ENCODE peak calls at places on chromosome 4, in six cellular contexts. One of them, this sample, is unnamed.

GRCh38 chr4:101670897-101671296 is 119.6 kb upstream of the BANK1 start:
- DNase-seq in central memory CD4-positive, alpha-beta T cell: no peak
- DNase-seq in T-helper 1 cell: no peak
- DNase-seq in NK-92 treated with Interleukin-12 subunit alpha and Interleukin-12 subunit beta, amount 100 ng/mL, for 24 hours: no peak
- DNase-seq in M059J: no peak
- DNase-seq in transverse colon: no peak
- DNase-seq in this sample: no peak

GRCh38 chr4:59612235-59612634 is 1587.9 kb upstream of the ADGRL3 start:
- DNase-seq in M059J: peak; percentile 2
- DNase-seq in NK-92 treated with Interleukin-12 subunit alpha and Interleukin-12 subunit beta, amount 100 ng/mL, for 24 hours: no peak
- DNase-seq in transverse colon: no peak
- DNase-seq in central memory CD4-positive, alpha-beta T cell: no peak
- DNase-seq in T-helper 1 cell: no peak
- DNase-seq in this sample: no peak

GRCh38 chr4:622996-623913 is 2.1 kb upstream of the PDE6B start:
- DNase-seq in transverse colon: no peak
- DNase-seq in NK-92 treated with Interleukin-12 subunit alpha and Interleukin-12 subunit beta, amount 100 ng/mL, for 24 hours: no peak
- DNase-seq in M059J: no peak
- DNase-seq in central memory CD4-positive, alpha-beta T cell: no peak
- DNase-seq in T-helper 1 cell: no peak
- DNase-seq in this sample: no peak

GRCh38 chr4:87540176-87541058 is 11.2 kb upstream of the SPARCL1 start:
- DNase-seq in T-helper 1 cell: no peak
- DNase-seq in M059J: no peak
- DNase-seq in central memory CD4-positive, alpha-beta T cell: no peak
- DNase-seq in NK-92 treated with Interleukin-12 subunit alpha and Interleukin-12 subunit beta, amount 100 ng/mL, for 24 hours: no peak
- DNase-seq in transverse colon: peak; percentile 25
- DNase-seq in this sample: no peak

GRCh38 chr4:125704726-125705125 is 390.0 kb downstream of the FAT4 start:
- DNase-seq in NK-92 treated with Interleukin-12 subunit alpha and Interleukin-12 subunit beta, amount 100 ng/mL, for 24 hours: no peak
- DNase-seq in T-helper 1 cell: no peak
- DNase-seq in transverse colon: no peak
- DNase-seq in M059J: peak; percentile 33
- DNase-seq in central memory CD4-positive, alpha-beta T cell: no peak
- DNase-seq in this sample: no peak

GRCh38 chr4:59727745-59728144 is 1472.4 kb upstream of the ADGRL3 start:
- DNase-seq in T-helper 1 cell: no peak
- DNase-seq in central memory CD4-positive, alpha-beta T cell: no peak
- DNase-seq in transverse colon: no peak
- DNase-seq in M059J: no peak
- DNase-seq in NK-92 treated with Interleukin-12 subunit alpha and Interleukin-12 subunit beta, amount 100 ng/mL, for 24 hours: no peak
- DNase-seq in this sample: no peak

GRCh38 chr4:23978031-23978430 is 88.2 kb upstream of the PPARGC1A start:
- DNase-seq in T-helper 1 cell: no peak
- DNase-seq in M059J: peak; percentile 69
- DNase-seq in central memory CD4-positive, alpha-beta T cell: no peak
- DNase-seq in NK-92 treated with Interleukin-12 subunit alpha and Interleukin-12 subunit beta, amount 100 ng/mL, for 24 hours: no peak
- DNase-seq in transverse colon: no peak
- DNase-seq in this sample: no peak

GRCh38 chr4:7430368-7430964 is 4.3 kb downstream of the PSAPL1 start:
- DNase-seq in central memory CD4-positive, alpha-beta T cell: no peak
- DNase-seq in NK-92 treated with Interleukin-12 subunit alpha and Interleukin-12 subunit beta, amount 100 ng/mL, for 24 hours: no peak
- DNase-seq in transverse colon: no peak
- DNase-seq in M059J: no peak
- DNase-seq in T-helper 1 cell: no peak
- DNase-seq in this sample: no peak

GRCh38 chr4:115107411-115107810 is 6.0 kb downstream of the NDST4 start:
- DNase-seq in transverse colon: no peak
- DNase-seq in T-helper 1 cell: no peak
- DNase-seq in central memory CD4-positive, alpha-beta T cell: no peak
- DNase-seq in NK-92 treated with Interleukin-12 subunit alpha and Interleukin-12 subunit beta, amount 100 ng/mL, for 24 hours: no peak
- DNase-seq in M059J: no peak
- DNase-seq in this sample: no peak